ENCODE peak calls at places on chromosome 1, in four cellular contexts. M is activated CD8-positive, alpha-beta T cell treated with anti-CD3 and anti-CD28 coated beads, Interleukin-2, amount 10 ng/mL, durations not matched to agents 7 days and 5 days; L is activated CD4-positive, alpha-beta T cell treated with anti-CD3 and anti-CD28 coated beads, Interleukin-2, amount 10 ng/mL, durations not matched to agents 7 days and 5 days; R is fibroblast of pulmonary artery. J is an unnamed sample.

GRCh38 chr1:99850458-99850974 is 355 bp downstream of the AGL start:
- DNase-seq in M (no peak), L (no peak), R (peak; percentile 17), J (peak; percentile 28)

GRCh38 chr1:28860332-28861073 is 48.5 kb downstream of the OPRD1 start:
- DNase-seq in R (peak; percentile 16), M (no peak), L (no peak), J (peak; percentile 53)

GRCh38 chr1:207825719-207826556 is 74.1 kb downstream of the CD46 start:
- DNase-seq in L (peak; percentile 92), M (peak; percentile 92), R (no peak), J (peak; percentile 93)

GRCh38 chr1:158496379-158496778 is 24.4 kb downstream of the OR10R2 start:
- DNase-seq in M (no peak), R (peak; percentile 21), L (no peak), J (peak; percentile 22)

GRCh38 chr1:223513309-223513708 is 120.1 kb downstream of the CCDC185 start:
- DNase-seq in R (no peak), L (no peak), M (no peak), J (no peak)

GRCh38 chr1:24442764-24443163 is 27.2 kb downstream of the NIPAL3 start:
- DNase-seq in M (no peak), R (peak; percentile 66), L (no peak), J (no peak)

GRCh38 chr1:83751602-83752001 is 247.3 kb downstream of the TTLL7 start:
- DNase-seq in M (no peak), L (no peak), R (no peak), J (no peak)

GRCh38 chr1:193552274-193552673 is 365.9 kb upstream of the B3GALT2 start:
- DNase-seq in R (no peak), M (no peak), L (no peak), J (no peak)

GRCh38 chr1:154866257-154866994 is 3.7 kb downstream of the KCNN3 start:
- DNase-seq in L (no peak), R (peak; percentile 14), M (no peak), J (no peak)

GRCh38 chr1:161981735-161982525 is 41.7 kb downstream of the OLFML2B start:
- DNase-seq in M (no peak), R (no peak), L (no peak), J (no peak)

J was measured in erythroblast.